ENCODE peak calls at places on chromosomes 16 and 17, in five cellular contexts. L is fibroblast of lung, N is ascending aorta, K is fibroblast of villous mesenchyme, R is astrocyte of the spinal cord. Z is an unnamed sample.

GRCh38 chr17:3865166-3865565 is 19.1 kb upstream of the NCBP3 start:
- DNase-seq in L (no peak), N (peak), K (no peak), R (peak), Z (no peak)

GRCh38 chr17:31494259-31495048 is 103.0 kb downstream of the RAB11FIP4 start:
- DNase-seq in L (no peak), N (no peak), K (no peak), R (no peak), Z (peak)

GRCh38 chr16:50021509-50021908 is 3.5 kb upstream of the CNEP1R1 start:
- DNase-seq in L (no peak), N (no peak), K (no peak), R (no peak), Z (no peak)

GRCh38 chr17:59505610-59506276 is 59.7 kb upstream of the DHX40 start:
- DNase-seq in L (no peak), N (no peak), K (no peak), R (no peak), Z (no peak)

GRCh38 chr17:39400547-39401411 is 647 bp downstream of the FBXL20 start:
- DNase-seq in L (no peak), N (no peak), K (peak), R (peak), Z (no peak)

GRCh38 chr16:31479752-31480151 is 3.2 kb upstream of the SLC5A2 start:
- DNase-seq in L (no peak), N (no peak), K (no peak), R (no peak), Z (no peak)

GRCh38 chr17:38545531-38546225 is 60.1 kb downstream of the SRCIN1 start:
- DNase-seq in L (no peak), N (no peak), K (no peak), R (no peak), Z (no peak)

GRCh38 chr17:48439875-48440505 is 10.0 kb upstream of the SKAP1 start:
- DNase-seq in L (peak), N (no peak), K (no peak), R (no peak), Z (no peak)

GRCh38 chr17:61381537-61381936 is 18.1 kb upstream of the TBX2 start:
- DNase-seq in L (no peak), N (no peak), K (no peak), R (no peak), Z (no peak)

GRCh38 chr16:85751665-85752501 is 987 bp upstream of the C16orf74 start:
- DNase-seq in L (peak), N (no peak), K (no peak), R (no peak), Z (no peak)

GRCh38 chr17:49830605-49831004 is 17.3 kb downstream of the TAC4 start:
- DNase-seq in L (no peak), N (peak), K (no peak), R (peak), Z (no peak)

GRCh38 chr16:73189132-73189531 is 141.2 kb upstream of the ZFHX3 start:
- DNase-seq in L (no peak), N (no peak), K (no peak), R (no peak), Z (no peak)

GRCh38 chr16:73185737-73186136 is 137.8 kb upstream of the ZFHX3 start:
- DNase-seq in L (no peak), N (no peak), K (no peak), R (no peak), Z (no peak)

GRCh38 chr16:73183678-73184092 is 135.8 kb upstream of the ZFHX3 start:
- DNase-seq in L (peak), N (no peak), K (peak), R (no peak), Z (no peak)

GRCh38 chr16:73186752-73187151 is 138.8 kb upstream of the ZFHX3 start:
- DNase-seq in L (no peak), N (no peak), K (no peak), R (no peak), Z (no peak)

DNA sequence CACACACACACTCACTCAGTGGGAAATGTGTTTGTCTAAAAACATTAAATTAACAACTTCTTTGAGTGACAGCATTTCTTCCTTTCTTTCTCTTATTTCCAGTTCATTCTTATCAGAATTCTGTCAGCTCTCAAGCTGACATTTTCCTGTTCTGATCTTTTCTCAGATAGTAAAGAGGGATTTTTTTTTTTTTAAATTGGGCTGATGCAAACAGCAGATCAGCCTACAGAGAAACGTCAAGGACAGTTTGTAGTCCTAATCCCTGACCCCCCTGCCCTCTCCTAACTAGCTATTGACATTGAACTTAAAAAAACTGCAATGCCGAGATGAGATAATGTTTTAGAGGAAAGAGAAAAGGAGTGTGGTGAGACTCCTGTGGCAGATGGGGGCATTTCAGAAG is 139.2 kb upstream of the ZFHX3 start:
- DNase-seq in L (no peak), N (no peak), K (peak), R (no peak), Z (no peak)
- TF ChIP-seq CTCF in L (no peak), N (no peak), K (no peak), R (no peak), Z (no peak)

GRCh38 chr17:74922694-74923537 is at the start of gene USH1G:
- DNase-seq in L (peak), N (no peak), K (no peak), R (no peak), Z (no peak)
- H3K4me3 ChIP-seq in L (no peak), N (peak), K (peak), R (peak), Z (peak)

GRCh38 chr17:18043491-18043890 is 4.3 kb downstream of the GID4 start:
- DNase-seq in L (peak), N (no peak), K (peak), R (peak), Z (no peak)
- TF ChIP-seq CTCF in L (no peak), N (no peak), K (no peak), R (peak), Z (peak)

GRCh38 chr17:63437287-63438091 is 8.6 kb downstream of the CYB561 start:
- DNase-seq in L (no peak), N (no peak), K (peak), R (no peak), Z (no peak)
- H3K4me3 ChIP-seq in L (no peak), N (no peak), K (peak), R (no peak), Z (no peak)

GRCh38 chr16:80972611-80973010 is 34.1 kb downstream of the CMC2 start:
- DNase-seq in L (no peak), N (no peak), K (no peak), R (no peak), Z (no peak)

GRCh38 chr16:80971814-80972213 is 34.9 kb downstream of the CMC2 start:
- DNase-seq in L (no peak), N (no peak), K (no peak), R (no peak), Z (no peak)

GRCh38 chr16:80976946-80977345 is 29.7 kb downstream of the CMC2 start:
- DNase-seq in L (no peak), N (no peak), K (no peak), R (no peak), Z (no peak)

GRCh38 chr16:80973991-80974390 is 32.7 kb downstream of the CMC2 start:
- DNase-seq in L (no peak), N (no peak), K (no peak), R (no peak), Z (no peak)

GRCh38 chr16:80974649-80975376 is 31.9 kb downstream of the CMC2 start:
- DNase-seq in L (peak), N (no peak), K (no peak), R (no peak), Z (no peak)
- TF ChIP-seq CTCF in L (peak), N (no peak), K (peak), R (peak), Z (no peak)

DNA sequence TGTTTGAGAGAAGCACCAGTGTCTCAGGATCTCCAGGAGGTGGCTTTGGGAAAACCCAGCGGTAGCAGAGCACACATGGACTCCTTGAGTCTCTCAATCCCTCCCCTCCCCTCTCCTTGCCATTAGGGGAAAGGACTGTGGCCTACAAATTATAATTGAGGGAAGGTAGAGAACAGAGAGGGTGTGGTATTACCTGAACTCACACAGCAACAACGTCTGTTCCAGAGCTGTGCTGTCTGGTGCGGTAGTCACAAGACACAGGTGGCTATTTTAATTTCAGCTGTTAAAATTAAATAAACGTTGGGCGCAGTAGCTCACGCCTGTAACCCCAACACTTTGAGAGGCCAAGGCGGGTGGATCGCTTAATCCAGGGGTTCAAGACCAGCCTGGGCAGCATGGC is 110.2 kb downstream of the ABCC6 start:
- DNase-seq in L (no peak), N (no peak), K (no peak), R (no peak), Z (no peak)
- H3K4me3 ChIP-seq in L (no peak), N (no peak), K (no peak), R (no peak), Z (no peak)

DNA sequence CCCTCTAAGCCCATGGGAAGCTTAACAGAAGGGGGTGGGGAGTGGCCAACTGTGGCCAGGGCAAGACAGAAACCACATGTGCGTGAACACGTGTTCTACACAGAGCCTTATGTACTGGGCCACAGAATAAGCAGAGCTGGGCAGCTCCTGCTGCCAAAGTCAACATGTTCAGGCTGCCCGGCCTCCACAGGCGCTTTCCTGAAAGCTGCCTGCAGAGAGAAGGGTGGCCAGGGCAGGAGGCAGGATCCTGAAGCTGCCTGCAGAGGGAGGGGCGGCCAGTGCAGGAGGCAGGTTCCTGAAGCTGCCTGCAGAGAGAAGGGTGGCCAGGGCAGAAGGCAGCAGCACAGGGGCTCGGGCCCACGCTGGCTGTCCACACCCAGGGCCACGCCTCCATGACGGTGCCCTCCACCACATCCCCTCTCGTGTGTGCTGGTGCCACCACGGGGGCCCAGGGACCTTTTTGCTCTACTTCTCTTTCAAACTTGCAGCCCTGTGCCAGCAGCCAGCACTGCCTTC is 79.5 kb downstream of the ANKRD11 start:
- DNase-seq in L (peak), N (peak), K (peak), R (peak), Z (peak)
- TF ChIP-seq CTCF in L (peak), N (no peak), K (peak), R (peak), Z (no peak)

DNA sequence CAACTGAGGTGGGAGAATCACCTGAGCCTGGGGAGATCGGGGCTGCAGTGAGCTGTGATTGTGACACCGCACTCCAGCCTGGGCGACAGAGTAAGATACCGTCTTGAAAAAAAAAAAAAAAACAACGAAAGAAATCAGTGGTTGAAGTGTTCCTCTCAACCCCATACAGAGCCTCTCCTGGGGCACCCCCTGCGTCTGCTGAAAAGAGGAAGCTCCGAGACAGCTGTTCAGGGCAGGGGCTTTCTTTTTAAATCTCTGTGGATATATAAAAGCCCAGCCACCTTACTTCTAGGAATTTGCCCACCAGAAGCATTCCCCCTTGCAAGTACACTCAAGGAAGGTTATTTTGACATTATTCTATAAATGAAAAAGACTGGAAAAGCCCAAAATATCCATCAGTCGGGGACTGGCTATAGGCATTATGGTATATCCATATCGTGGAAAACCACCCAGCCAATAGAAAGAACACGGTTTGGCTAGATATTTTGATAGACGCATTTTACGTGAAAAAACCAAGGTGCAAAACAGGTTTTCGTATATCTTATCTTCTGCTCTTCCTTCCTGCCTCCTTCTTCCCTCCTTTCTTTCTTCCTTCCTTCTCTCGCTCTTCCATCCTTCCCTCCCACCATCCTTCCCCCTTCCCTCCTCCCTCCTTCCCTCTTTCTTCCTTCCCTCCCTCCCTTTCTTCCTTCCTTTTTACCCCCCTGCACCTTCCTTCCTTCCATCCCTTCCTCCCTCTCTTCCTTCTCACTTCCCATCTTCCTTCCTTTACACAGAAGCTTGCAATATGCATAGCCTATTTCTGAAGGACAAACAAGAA is 9.2 kb upstream of the CCL22 start:
- DNase-seq in L (no peak), N (no peak), K (no peak), R (no peak), Z (no peak)
- H3K4me3 ChIP-seq in L (no peak), N (no peak), K (no peak), R (no peak), Z (no peak)